ENCODE peak calls at places on chromosomes 5 and 9, in ten cellular contexts. A is ovary, T is body of pancreas, Y is mesenchymal stem cell, H is right lobe of liver, O is testis, B is MM.1S, U is psoas muscle, G is breast epithelium, J is endodermal cell. K is an unnamed sample.

GRCh38 chr5:72749362-72749997 is 67.0 kb upstream of the TNPO1 start:
- DNase-seq in A (no peak), T (no peak), Y (no peak), H (no peak), O (no peak), B (no peak), U (no peak), G (no peak), J (peak; percentile 48), K (no peak)

GRCh38 chr9:4225291-4226119 is 74.4 kb downstream of the GLIS3 start:
- DNase-seq in A (no peak), T (no peak), Y (peak; percentile 85), H (no peak), O (no peak), B (no peak), U (no peak), G (no peak), J (no peak), K (no peak)

GRCh38 chr5:58314356-58315045 is 145.4 kb downstream of the PLK2 start:
- DNase-seq in A (no peak), T (no peak), Y (peak; percentile 39), H (no peak), O (no peak), B (no peak), U (no peak), G (no peak), J (no peak), K (no peak)

GRCh38 chr9:13351768-13352386 is 72.4 kb upstream of the MPDZ start:
- DNase-seq in A (no peak), T (no peak), Y (peak; percentile 62), H (no peak), O (no peak), B (peak; percentile 16), U (no peak), G (no peak), J (no peak), K (no peak)

GRCh38 chr9:120713257-120714087 is 798 bp downstream of the MEGF9 start:
- DNase-seq in A (peak; percentile 36), T (peak; percentile 40), Y (no peak), H (peak; percentile 69), O (no peak), B (peak; percentile 12), U (peak; percentile 59), G (no peak), J (peak; percentile 71), K (peak; percentile 13)

GRCh38 chr5:88251048-88251711 is 17.5 kb downstream of the TMEM161B start:
- DNase-seq in A (no peak), T (no peak), Y (peak; percentile 28), H (no peak), O (no peak), B (no peak), U (no peak), G (no peak), J (no peak), K (no peak)

GRCh38 chr5:622946-623522 is 10.9 kb downstream of the CEP72 start:
- DNase-seq in A (no peak), T (no peak), Y (no peak), H (peak; percentile 45), O (no peak), B (no peak), U (peak; percentile 36), G (peak; percentile 39), J (no peak), K (no peak)

GRCh38 chr9:124264812-124265211 is 7.1 kb downstream of the NEK6 start:
- DNase-seq in A (no peak), T (no peak), Y (no peak), H (no peak), O (no peak), B (no peak), U (no peak), G (no peak), J (no peak), K (no peak)

GRCh38 chr5:10975915-10976314 is 214.9 kb upstream of the DAP start:
- DNase-seq in A (no peak), T (no peak), Y (peak; percentile 13), H (no peak), O (no peak), B (peak; percentile 10), U (no peak), G (no peak), J (no peak), K (no peak)

GRCh38 chr5:93062548-93062947 is 518.5 kb downstream of the NR2F1-AS1 start:
- DNase-seq in A (no peak), T (no peak), Y (no peak), H (no peak), O (no peak), B (no peak), U (no peak), G (no peak), J (no peak), K (no peak)
- H3K36me3 ChIP-seq in A (no peaks in the 10 kb centered on the region), T (no peaks in the 10 kb centered on the region), Y (no peaks in the 10 kb centered on the region), H (no peaks in the 10 kb centered on the region), O (no peaks in the 10 kb centered on the region), B (no peaks in the 10 kb centered on the region), U (no peaks in the 10 kb centered on the region), G (no peaks in the 10 kb centered on the region), J (no peaks in the 10 kb centered on the region), K (no peaks in the 10 kb centered on the region)

GRCh38 chr5:180792287-180792964 is 10.2 kb downstream of the MGAT1 start:
- DNase-seq in A (no peak), T (no peak), Y (no peak), H (no peak), O (no peak), B (no peak), U (no peak), G (no peak), J (no peak), K (no peak)
- H3K36me3 ChIP-seq in A (no peaks in the 10 kb centered on the region), T (peaks cover 7% of the 10 kb centered on the region), Y (peaks cover 83% of the 10 kb centered on the region), H (peaks cover 45% of the 10 kb centered on the region), O (no peaks in the 10 kb centered on the region), B (peaks cover 18% of the 10 kb centered on the region), U (no peaks in the 10 kb centered on the region), G (no peaks in the 10 kb centered on the region), J (peaks cover 67% of the 10 kb centered on the region), K (peaks cover 37% of the 10 kb centered on the region)

DNA sequence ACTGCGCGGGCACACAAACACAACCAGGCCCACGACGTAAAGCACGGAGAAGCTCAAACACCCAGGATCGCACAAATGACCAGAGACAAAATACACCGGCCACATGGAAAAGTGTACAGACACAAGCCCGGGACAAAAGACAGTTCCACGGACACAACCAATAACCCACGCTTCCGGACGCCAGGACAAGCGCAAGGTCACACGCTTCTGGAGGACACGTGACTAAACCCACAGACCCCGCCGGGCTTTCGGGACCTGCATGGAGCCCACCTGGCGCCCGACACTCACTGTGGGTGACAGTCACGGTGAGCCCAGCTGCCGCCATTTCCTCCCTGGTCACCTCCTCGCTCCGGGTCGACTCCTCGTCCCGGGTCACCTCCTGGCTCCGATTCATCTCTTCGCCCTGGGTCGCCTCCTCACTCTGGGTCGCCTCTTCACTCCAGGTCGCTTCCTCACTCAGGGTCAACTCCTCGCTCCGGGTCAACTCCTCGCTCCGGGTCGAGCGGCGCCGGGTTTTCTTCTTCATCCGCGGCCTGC is 504 bp downstream of the BAG1 start:
- DNase-seq in A (peak; percentile 59), T (peak; percentile 46), Y (peak; percentile 48), H (peak; percentile 76), O (peak; percentile 63), B (peak; percentile 55), U (peak; percentile 77), G (peak; percentile 59), J (no peak), K (peak; percentile 46)
- H3K36me3 ChIP-seq in A (no peaks in the 10 kb centered on the region), T (peaks cover 4% of the 10 kb centered on the region), Y (peaks cover 61% of the 10 kb centered on the region), H (peaks cover 59% of the 10 kb centered on the region), O (no peaks in the 10 kb centered on the region), B (peaks cover 22% of the 10 kb centered on the region), U (peaks cover 5% of the 10 kb centered on the region), G (no peaks in the 10 kb centered on the region), J (peaks cover 45% of the 10 kb centered on the region), K (peaks cover 34% of the 10 kb centered on the region)

GRCh38 chr5:177439518-177440053 is 7.0 kb upstream of the PRR7 start:
- DNase-seq in A (no peak), T (no peak), Y (no peak), H (no peak), O (no peak), B (no peak), U (no peak), G (no peak), J (no peak), K (no peak)
- H3K36me3 ChIP-seq in A (no peaks in the 10 kb centered on the region), T (no peaks in the 10 kb centered on the region), Y (peaks cover 45% of the 10 kb centered on the region), H (peaks cover 20% of the 10 kb centered on the region), O (no peaks in the 10 kb centered on the region), B (peaks cover 4% of the 10 kb centered on the region), U (no peaks in the 10 kb centered on the region), G (no peaks in the 10 kb centered on the region), J (peaks cover 24% of the 10 kb centered on the region), K (peaks cover 30% of the 10 kb centered on the region)

GRCh38 chr5:32055891-32056866 is 117.9 kb downstream of the GOLPH3 start:
- DNase-seq in A (no peak), T (no peak), Y (no peak), H (no peak), O (no peak), B (no peak), U (no peak), G (no peak), J (no peak), K (no peak)
- H3K36me3 ChIP-seq in A (no peaks in the 10 kb centered on the region), T (no peaks in the 10 kb centered on the region), Y (no peaks in the 10 kb centered on the region), H (no peaks in the 10 kb centered on the region), O (no peaks in the 10 kb centered on the region), B (no peaks in the 10 kb centered on the region), U (no peaks in the 10 kb centered on the region), G (no peaks in the 10 kb centered on the region), J (no peaks in the 10 kb centered on the region), K (no peaks in the 10 kb centered on the region)

DNA sequence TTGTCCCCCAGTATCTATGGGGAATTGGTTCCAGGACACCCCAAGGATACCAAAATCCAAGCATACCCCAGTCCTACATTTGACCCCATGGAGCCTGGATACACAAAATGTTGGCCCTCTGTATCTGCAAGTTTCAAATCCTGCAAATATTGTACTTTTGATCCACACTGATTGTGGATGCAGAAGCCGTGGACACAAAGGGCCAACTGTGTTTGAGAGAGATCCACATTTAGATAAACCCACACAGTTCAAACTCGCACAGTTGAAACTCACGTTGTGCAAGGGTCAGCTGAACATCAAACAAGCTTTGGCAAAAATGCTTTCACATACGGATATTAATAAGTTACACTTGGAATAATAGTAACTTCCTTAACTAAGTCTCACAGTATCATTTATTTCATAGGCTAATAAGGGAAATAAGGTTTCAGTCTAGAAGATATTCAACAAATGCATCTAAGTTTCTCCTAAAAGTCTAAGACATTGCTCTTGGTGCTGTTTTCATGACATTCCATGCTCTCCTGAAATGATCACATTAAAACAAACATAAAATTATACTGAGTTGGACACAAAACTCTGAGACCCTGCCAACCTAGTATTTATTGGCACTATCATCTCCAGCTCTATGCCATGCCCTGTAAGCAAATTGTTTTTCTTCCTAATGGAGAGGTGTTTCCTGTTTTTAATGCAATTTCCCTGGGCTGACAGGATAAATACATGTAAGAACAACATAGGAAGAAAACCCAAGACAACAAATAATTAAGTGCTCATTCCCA is 32.3 kb downstream of the ACTL7A start:
- DNase-seq in A (no peak), T (no peak), Y (no peak), H (no peak), O (no peak), B (no peak), U (no peak), G (no peak), J (no peak), K (no peak)
- H3K36me3 ChIP-seq in A (no peaks in the 10 kb centered on the region), T (peaks cover 9% of the 10 kb centered on the region), Y (peaks cover 95% of the 10 kb centered on the region), H (peaks cover 45% of the 10 kb centered on the region), O (no peaks in the 10 kb centered on the region), B (no peaks in the 10 kb centered on the region), U (peaks cover 15% of the 10 kb centered on the region), G (peaks cover 26% of the 10 kb centered on the region), J (peaks cover 92% of the 10 kb centered on the region), K (peaks cover 65% of the 10 kb centered on the region)

DNA sequence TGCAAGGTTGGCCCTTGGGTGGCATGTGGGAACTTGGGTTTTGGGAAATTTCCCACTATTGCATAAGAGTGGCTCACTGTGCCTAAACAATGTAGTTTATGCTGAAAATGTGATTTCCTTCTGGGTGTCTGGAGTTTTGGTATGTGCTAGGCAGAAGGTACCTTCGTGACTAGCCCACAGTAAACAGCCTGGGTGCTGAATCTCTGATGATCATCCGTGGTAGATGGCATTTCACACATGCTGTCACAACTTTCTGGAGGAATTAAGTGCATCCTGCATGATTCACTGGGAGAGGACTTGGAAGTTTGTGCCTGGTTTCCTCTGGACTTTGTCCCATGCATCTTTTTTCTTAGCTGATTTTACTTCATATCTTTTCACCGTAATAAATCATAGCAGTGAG is 64.5 kb downstream of the LNPEP start:
- DNase-seq in A (no peak), T (no peak), Y (peak; percentile 16), H (no peak), O (no peak), B (no peak), U (no peak), G (no peak), J (no peak), K (no peak)
- H3K36me3 ChIP-seq in A (no peaks in the 10 kb centered on the region), T (no peaks in the 10 kb centered on the region), Y (peaks cover 54% of the 10 kb centered on the region), H (peaks cover 29% of the 10 kb centered on the region), O (no peaks in the 10 kb centered on the region), B (peaks cover 4% of the 10 kb centered on the region), U (peaks cover 2% of the 10 kb centered on the region), G (no peaks in the 10 kb centered on the region), J (peaks cover 11% of the 10 kb centered on the region), K (no peaks in the 10 kb centered on the region)

K was measured in thyroid gland.